ENCODE peak calls at places on chromosomes 4 and X, in four cellular contexts. Y is BJ, H is Panc1, W is DND-41. K is an unnamed sample.

GRCh38 chrX:19513383-19513782 is 1.9 kb downstream of the MAP3K15 start:
- DNase-seq in Y (no peak), H (no peak), W (no peak), K (no peak)

GRCh38 chrX:55007633-55008032 is 7.5 kb downstream of the APEX2 start:
- DNase-seq in Y (no peak), H (no peak), W (no peak), K (no peak)

GRCh38 chr4:184471872-184472539 is 2.3 kb downstream of the IRF2 start:
- DNase-seq in Y (no peak), H (no peak), W (peak), K (no peak)

GRCh38 chr4:8557151-8558076 is 22.8 kb upstream of the GPR78 start:
- DNase-seq in Y (no peak), H (no peak), W (no peak), K (no peak)

GRCh38 chr4:126223784-126224407 is 909.1 kb downstream of the FAT4 start:
- DNase-seq in Y (no peak), H (no peak), W (no peak), K (no peak)

GRCh38 chr4:34362654-34363053 is 1881.7 kb downstream of the ARAP2 start:
- DNase-seq in Y (no peak), H (no peak), W (no peak), K (no peak)

GRCh38 chrX:24294619-24295018 is 19.2 kb downstream of the SUPT20HL2 start:
- DNase-seq in Y (no peak), H (no peak), W (peak), K (no peak)

GRCh38 chr4:70892086-70892769 is 9.9 kb upstream of the MOB1B start:
- DNase-seq in Y (no peak), H (no peak), W (no peak), K (peak)

GRCh38 chrX:34509394-34509793 is 147.7 kb downstream of the TMEM47 start:
- DNase-seq in Y (no peak), H (no peak), W (no peak), K (no peak)

GRCh38 chrX:81874807-81875206 is 672.9 kb downstream of the SH3BGRL start:
- DNase-seq in Y (no peak), H (no peak), W (no peak), K (no peak)

GRCh38 chr4:42718336-42718735 is 61.4 kb upstream of the ATP8A1 start:
- DNase-seq in Y (no peak), H (no peak), W (no peak), K (no peak)

GRCh38 chrX:105552395-105552794 is 269.9 kb upstream of the NRK start:
- DNase-seq in Y (no peak), H (no peak), W (no peak), K (no peak)

GRCh38 chrX:14698770-14699169 is 169.4 kb downstream of the GLRA2 start:
- DNase-seq in Y (no peak), H (no peak), W (no peak), K (no peak)

GRCh38 chr4:4260185-4260751 is 12.2 kb upstream of the TMEM128 start:
- DNase-seq in Y (no peak), H (no peak), W (no peak), K (no peak)

GRCh38 chrX:71935542-71935941 is 24.9 kb downstream of the NHSL2 start:
- DNase-seq in Y (no peak), H (no peak), W (no peak), K (no peak)

GRCh38 chr4:96317924-96318323 is 478.0 kb downstream of the PDHA2 start:
- DNase-seq in Y (no peak), H (no peak), W (no peak), K (no peak)

GRCh38 chrX:23390979-23391378 is 56.3 kb downstream of the PTCHD1 start:
- DNase-seq in Y (no peak), H (no peak), W (no peak), K (no peak)